ENCODE peak calls at places on chromosomes 16 and 17, in seven cellular contexts. Y is Peyer's patch, W is neural progenitor cell, J is fibroblast of mammary gland, M is NB4, X is SJCRH30, E is cardiac fibroblast. O is an unnamed sample.

GRCh38 chr17:37828313-37829124 is 83.7 kb upstream of the HNF1B start:
- DNase-seq in Y (no peak), W (no peak), E (peak; percentile 36), M (peak; percentile 78), X (no peak), J (peak; percentile 18), O (peak; percentile 17)

GRCh38 chr16:66344533-66345145 is 21.9 kb upstream of the CDH5 start:
- DNase-seq in M (peak; percentile 55), W (peak; percentile 73), E (peak; percentile 66), Y (peak; percentile 25), J (peak; percentile 58), X (peak; percentile 47), O (peak; percentile 33)

GRCh38 chr17:44904001-44904984 is 5.0 kb upstream of the EFTUD2 start:
- DNase-seq in W (no peak), E (no peak), M (no peak), Y (no peak), J (no peak), X (no peak), O (no peak)

GRCh38 chr17:56592487-56593072 is 919 bp upstream of the NOG start:
- DNase-seq in M (peak; percentile 91), J (peak; percentile 20), Y (no peak), W (peak; percentile 91), X (peak; percentile 61), E (peak; percentile 34), O (peak; percentile 48)

GRCh38 chr17:46979023-46979870 is at the start of gene RPRML:
- DNase-seq in M (peak; percentile 42), J (peak; percentile 6), X (peak; percentile 80), E (no peak), Y (no peak), W (peak; percentile 77), O (no peak)

GRCh38 chr16:68149596-68149995 is 64.4 kb downstream of the NFATC3 start:
- DNase-seq in Y (no peak), M (no peak), J (no peak), W (no peak), E (no peak), X (no peak), O (no peak)

GRCh38 chr16:50469744-50470301 is 78.4 kb upstream of the NKD1 start:
- DNase-seq in M (no peak), Y (no peak), E (no peak), J (no peak), X (no peak), W (peak; percentile 68), O (no peak)

GRCh38 chr17:30236807-30237206 is 1.3 kb upstream of the SLC6A4 start:
- DNase-seq in M (no peak), J (peak; percentile 45), W (peak; percentile 83), X (no peak), Y (no peak), E (peak; percentile 44), O (peak; percentile 25)

GRCh38 chr16:5504028-5504758 is 406.6 kb upstream of the EEF2KMT start:
- DNase-seq in J (no peak), W (no peak), E (no peak), M (no peak), Y (no peak), X (no peak), O (no peak)

GRCh38 chr17:4840893-4841242 is 7.7 kb downstream of the MINK1 start:
- DNase-seq in M (no peak), J (no peak), E (no peak), W (no peak), Y (no peak), X (no peak), O (no peak)

GRCh38 chr17:17811381-17812210 is 25.2 kb downstream of the SREBF1 start:
- DNase-seq in J (no peak), X (no peak), W (peak; percentile 47), E (no peak), Y (no peak), M (no peak), O (no peak)

GRCh38 chr17:16419074-16419928 is 3.9 kb downstream of the TRPV2 start:
- DNase-seq in Y (no peak), X (peak; percentile 86), M (peak; percentile 90), W (no peak), J (peak; percentile 95), E (peak; percentile 88), O (peak; percentile 79)

GRCh38 chr16:2686912-2687507 is 4.7 kb downstream of the KCTD5 start:
- DNase-seq in Y (peak; percentile 81), X (no peak), E (no peak), J (no peak), M (peak; percentile 88), W (no peak), O (no peak)

GRCh38 chr16:75074920-75075687 is 41.5 kb downstream of the LDHD start:
- DNase-seq in E (no peak), M (peak; percentile 99), J (no peak), X (no peak), W (no peak), Y (peak; percentile 87), O (no peak)

GRCh38 chr16:25108054-25108453 is 3.5 kb upstream of the LCMT1 start:
- DNase-seq in J (no peak), X (no peak), M (peak; percentile 55), Y (peak; percentile 40), E (no peak), W (no peak), O (no peak)

GRCh38 chr17:43367588-43368242 is 31.1 kb upstream of the ARL4D start:
- DNase-seq in E (peak; percentile 94), Y (no peak), M (peak; percentile 89), X (peak; percentile 62), J (peak; percentile 87), W (peak; percentile 64), O (peak; percentile 91)

GRCh38 chr17:1627219-1627986 is 1.2 kb downstream of the SLC43A2 start:
- DNase-seq in M (peak; percentile 92), J (no peak), X (no peak), W (no peak), Y (peak; percentile 77), E (no peak), O (no peak)

GRCh38 chr16:66741971-66742396 is 9.4 kb downstream of the DYNC1LI2 start:
- DNase-seq in E (no peak), Y (no peak), M (no peak), W (no peak), X (no peak), J (peak; percentile 42), O (peak; percentile 29)

GRCh38 chr17:51435171-51435552 is 174.8 kb downstream of the UTP18 start:
- DNase-seq in Y (no peak), J (no peak), M (peak; percentile 65), E (no peak), X (peak; percentile 11), W (no peak), O (no peak)

GRCh38 chr16:1457489-1458245 is 13.3 kb upstream of the CCDC154 start:
- DNase-seq in M (no peak), Y (no peak), E (no peak), X (no peak), J (no peak), W (no peak), O (no peak)

GRCh38 chr17:27601069-27601974 is 29.7 kb upstream of the LGALS9 start:
- DNase-seq in W (peak; percentile 83), E (peak; percentile 88), X (peak; percentile 71), J (peak; percentile 76), M (peak; percentile 87), Y (peak; percentile 91), O (peak; percentile 75)

GRCh38 chr16:85663891-85664321 is 24.8 kb downstream of the GINS2 start:
- DNase-seq in J (peak; percentile 28), X (no peak), E (no peak), M (no peak), Y (no peak), W (no peak), O (no peak)

GRCh38 chr17:68383443-68384321 is 73.6 kb downstream of the WIPI1 start:
- DNase-seq in W (no peak), M (no peak), X (no peak), E (peak; percentile 94), J (peak; percentile 92), Y (no peak), O (peak; percentile 96)

DNA sequence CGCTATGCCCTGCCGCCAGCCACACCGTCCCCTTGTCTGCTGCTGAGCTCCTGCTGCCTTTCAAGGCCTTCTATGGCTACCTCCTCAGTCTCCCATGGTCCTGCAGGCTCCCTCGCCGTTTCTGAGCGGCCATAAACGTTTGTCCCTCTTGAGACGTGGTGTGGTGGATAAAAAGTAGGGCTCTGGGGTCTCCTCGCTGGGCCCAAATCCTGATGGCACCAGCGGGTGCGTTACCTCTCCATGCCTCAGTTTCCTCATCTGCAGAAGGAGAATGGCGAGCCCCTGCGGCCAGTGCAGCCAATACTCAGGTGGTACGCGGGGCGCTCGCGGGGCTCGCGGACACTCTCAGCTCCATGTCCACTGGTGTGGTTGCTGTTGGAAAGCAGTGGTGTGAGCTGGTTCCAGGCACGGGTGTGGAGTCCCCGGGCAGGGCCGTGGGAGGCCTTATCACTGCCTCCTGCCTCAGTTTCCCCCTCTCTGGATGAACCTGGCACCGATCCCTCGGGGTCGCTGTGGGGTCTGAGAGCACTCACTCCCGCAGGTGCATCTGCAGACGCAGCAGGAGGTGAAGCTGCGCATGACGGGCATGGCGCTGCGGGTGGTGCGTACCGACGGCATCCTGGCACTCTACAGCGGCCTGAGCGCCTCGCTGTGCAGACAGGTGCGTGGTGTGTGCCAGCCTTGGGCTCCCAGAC is 2.5 kb downstream of the SLC25A10 start:
- DNase-seq in W (no peak), Y (no peak), E (no peak), J (no peak), M (no peak), X (no peak), O (no peak)
- H3K4me3 ChIP-seq in W (no peak overlapping the region), Y (no peak overlapping the region), E (no peak overlapping the region), J (no peak overlapping the region), M (no peak overlapping the region), X (no peak overlapping the region), O (no peak overlapping the region)

GRCh38 chr17:48542114-48542955 is 2.6 kb downstream of the HOXB2 start:
- DNase-seq in X (peak; percentile 42), Y (no peak), J (peak; percentile 66), M (no peak), W (peak; percentile 39), E (peak; percentile 66), O (no peak)
- H3K4me3 ChIP-seq in X (peak overlapping the region; percentile 88), Y (peak overlapping the region; percentile 45), J (peak overlapping the region; percentile 95), M (no peak overlapping the region), W (peak overlapping the region; percentile 32), E (peak overlapping the region; percentile 64), O (peak overlapping the region; percentile 93)

GRCh38 chr17:41974031-41974430 is 7.4 kb downstream of the CNP start:
- DNase-seq in J (no peak), W (no peak), M (no peak), E (no peak), X (no peak), Y (no peak), O (no peak)

GRCh38 chr17:41974658-41975057 is 8.1 kb downstream of the CNP start:
- DNase-seq in E (no peak), X (no peak), M (no peak), W (no peak), Y (no peak), J (no peak), O (no peak)

GRCh38 chr17:41977991-41978390 is 11.4 kb downstream of the CNP start:
- DNase-seq in W (no peak), X (no peak), M (no peak), J (no peak), Y (no peak), E (no peak), O (no peak)

GRCh38 chr17:41975099-41976083 is 8.8 kb downstream of the CNP start:
- DNase-seq in M (no peak), Y (no peak), E (peak; percentile 20), X (no peak), W (no peak), J (peak; percentile 82), O (peak; percentile 68)

GRCh38 chr17:41976142-41976768 is 9.7 kb downstream of the CNP start:
- DNase-seq in W (no peak), M (no peak), J (peak; percentile 61), E (no peak), X (no peak), Y (peak; percentile 61), O (peak; percentile 47)
- H3K4me3 ChIP-seq in W (no peak overlapping the region), M (no peak overlapping the region), J (no peak overlapping the region), E (no peak overlapping the region), X (no peak overlapping the region), Y (no peak overlapping the region), O (no peak overlapping the region)

GRCh38 chr17:78766743-78767294 is 15.3 kb downstream of the CYTH1 start:
- DNase-seq in M (no peak), J (no peak), W (no peak), E (no peak), X (no peak), Y (peak; percentile 15), O (no peak)
- H3K4me3 ChIP-seq in M (no peak overlapping the region), J (no peak overlapping the region), W (no peak overlapping the region), E (no peak overlapping the region), X (no peak overlapping the region), Y (no peak overlapping the region), O (no peak overlapping the region)

O was measured in AG10803.